ENCODE peak calls at places on chromosome 4, in four cellular contexts. I is heart right ventricle; Z is CD4-positive, CD25-positive, alpha-beta regulatory T cell; U is effector memory CD4-positive, alpha-beta T cell. N is an unnamed sample. For H3K9me3, the result is how much of the 10 kb centered on the place peaks cover.

GRCh38 chr4:151604238-151604637 is 156.6 kb downstream of the GATB start:
- DNase-seq in U (no peak), Z (no peak), I (no peak), N (no peak)

GRCh38 chr4:152462715-152463114 is 73.2 kb downstream of the FBXW7 start:
- DNase-seq in Z (no peak), I (no peak), U (no peak), N (no peak)

GRCh38 chr4:74100531-74100930 is 1.5 kb upstream of the CXCL2 start:
- DNase-seq in I (no peak), U (no peak), Z (no peak), N (no peak)

GRCh38 chr4:101345271-101345595 is 2.1 kb downstream of the PPP3CA start:
- DNase-seq in Z (no peak), I (no peak), U (no peak), N (no peak)

GRCh38 chr4:153785830-153786721 is 2.8 kb downstream of the SFRP2 start:
- DNase-seq in U (no peak), Z (no peak), I (no peak), N (no peak)

GRCh38 chr4:124334119-124334518 is 378.4 kb downstream of the ANKRD50 start:
- DNase-seq in U (no peak), Z (no peak), I (peak), N (no peak)

GRCh38 chr4:7806080-7806630 is 133.5 kb downstream of the AFAP1 start:
- DNase-seq in I (peak), U (no peak), Z (no peak), N (no peak)

GRCh38 chr4:53591372-53591892 is at the start of gene LNX1:
- DNase-seq in Z (no peak), U (no peak), I (no peak), N (no peak)

GRCh38 chr4:40478215-40478614 is 143.1 kb downstream of the CHRNA9 start:
- DNase-seq in U (no peak), Z (no peak), I (no peak), N (no peak)

GRCh38 chr4:41303372-41304118 is 46.8 kb downstream of the UCHL1 start:
- DNase-seq in Z (no peak), U (no peak), I (no peak), N (no peak)

GRCh38 chr4:26256016-26256415 is 64.8 kb upstream of the RBPJ start:
- DNase-seq in U (no peak), Z (no peak), I (no peak), N (no peak)

GRCh38 chr4:929970-930625 is 2.0 kb downstream of the GAK start:
- DNase-seq in U (no peak), Z (no peak), I (no peak), N (no peak)

GRCh38 chr4:107853444-107854325 is 29.0 kb downstream of the SGMS2 start:
- DNase-seq in U (no peak), Z (no peak), I (no peak), N (no peak)

GRCh38 chr4:106875340-106875739 is 160.8 kb downstream of the DKK2 start:
- DNase-seq in I (no peak), U (no peak), Z (no peak), N (no peak)

GRCh38 chr4:48449151-48449550 is 34.0 kb upstream of the SLC10A4 start:
- DNase-seq in U (no peak), I (no peak), Z (no peak), N (no peak)

GRCh38 chr4:16750216-16750615 is 148.2 kb downstream of the LDB2 start:
- DNase-seq in I (no peak), U (no peak), Z (no peak), N (no peak)

GRCh38 chr4:180932365-180933001 is 1310.7 kb upstream of the TENM3 start:
- DNase-seq in U (no peak), I (no peak), Z (no peak), N (no peak)

GRCh38 chr4:128940966-128941365 is 131.5 kb downstream of the JADE1 start:
- DNase-seq in U (no peak), Z (no peak), I (no peak), N (no peak)
- H3K9me3 ChIP-seq in U (under half), Z (under half), I (under half), N (under half)

DNA sequence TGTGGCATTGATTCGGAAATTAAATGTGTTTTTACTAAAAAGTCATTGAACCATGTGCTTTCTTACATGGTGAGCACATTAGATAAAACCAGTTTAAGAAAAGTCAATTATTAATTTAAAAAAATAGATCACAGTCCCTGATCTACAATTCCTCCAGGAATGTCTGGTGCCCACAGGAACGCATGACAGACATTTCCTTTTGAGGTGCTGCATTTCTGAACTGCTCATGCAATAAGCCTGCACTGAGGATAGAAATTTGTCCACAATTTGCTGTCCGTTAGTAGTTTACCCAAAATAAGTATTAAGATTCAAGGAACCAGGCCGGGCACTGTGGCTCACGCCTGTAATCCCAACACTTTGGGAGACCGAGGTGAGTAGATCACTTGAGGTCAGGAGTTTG is 8.2 kb upstream of the ADAMTS3 start:
- DNase-seq in Z (no peak), U (no peak), I (no peak), N (no peak)
- H3K9me3 ChIP-seq in Z (under half), U (under half), I (under half), N (under half)

DNA sequence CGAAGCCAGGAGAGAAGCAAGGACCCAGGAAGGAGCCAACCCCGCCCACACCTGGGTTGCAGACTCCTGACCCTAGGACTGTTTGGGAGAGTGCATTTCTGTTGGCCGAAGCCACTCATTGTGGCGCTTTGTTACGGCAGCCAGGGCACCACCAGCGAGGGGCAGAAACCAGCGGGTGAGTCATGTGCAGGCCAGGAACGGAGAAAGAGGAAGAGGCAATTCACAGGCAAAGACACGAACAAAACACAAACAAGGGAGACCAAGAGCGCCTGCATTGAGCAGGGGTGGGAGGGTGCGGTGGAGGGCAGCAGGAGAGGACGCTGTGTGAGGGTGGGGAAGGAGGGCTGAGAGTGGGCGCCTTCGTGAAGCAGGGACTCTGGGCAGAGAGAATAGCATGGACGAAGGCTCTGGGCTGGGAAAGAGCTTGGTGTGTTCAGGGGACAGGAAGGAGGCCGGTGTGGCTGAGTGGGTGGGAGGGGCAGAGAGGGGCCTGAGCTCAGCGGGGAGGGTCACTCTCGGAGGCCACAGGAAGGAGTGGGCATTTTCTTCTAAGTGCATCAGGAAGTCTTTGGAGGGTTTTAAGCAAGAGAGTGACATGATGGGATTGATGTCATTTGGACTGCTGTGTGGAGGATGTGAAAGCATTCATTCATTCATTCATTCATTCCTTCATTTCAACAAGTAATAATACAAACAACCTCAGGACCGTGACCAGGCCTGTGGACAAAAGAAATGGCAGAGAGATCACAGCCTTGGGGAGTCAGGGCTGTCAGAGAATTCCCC is 12.2 kb upstream of the WFS1 start:
- DNase-seq in Z (no peak), I (no peak), U (no peak), N (no peak)
- H3K9me3 ChIP-seq in Z (under half), I (under half), U (under half), N (under half)

DNA sequence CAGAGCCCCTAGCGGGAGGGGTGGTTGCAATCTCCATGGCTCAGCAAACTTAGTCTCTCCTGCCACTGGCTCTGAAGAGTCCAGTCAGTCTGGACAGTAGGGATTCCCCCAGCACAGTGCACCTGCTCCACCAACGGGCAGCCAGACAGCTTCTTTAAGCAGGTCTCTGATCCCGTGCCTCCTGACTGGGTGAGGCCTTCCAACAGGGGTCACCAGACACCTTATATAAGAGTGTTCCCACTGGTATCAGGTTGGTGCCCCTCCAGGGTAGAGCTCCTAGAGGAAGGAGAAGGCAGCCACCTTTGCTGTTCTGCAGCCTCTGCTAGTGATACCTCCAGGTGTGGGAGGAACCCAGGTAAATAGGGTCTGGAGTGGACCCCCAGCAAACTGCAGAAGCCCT is 1393.4 kb downstream of the STIM2 start:
- DNase-seq in U (no peak), Z (no peak), I (no peak), N (no peak)
- H3K9me3 ChIP-seq in U (under half), Z (under half), I (under half), N (under half)

GRCh38 chr4:33722254-33722653 is 2522.1 kb downstream of the ARAP2 start:
- DNase-seq in U (no peak), Z (no peak), I (no peak), N (no peak)
- H3K9me3 ChIP-seq in U (under half), Z (under half), I (under half), N (under half)

N was measured in T-helper 17 cell.